ENCODE peak calls at places on chromosomes 7 and 10, in ten cellular contexts. A is globus pallidus; X is ovary; Z is fibroblast of the conjunctiva; V is renal cortical epithelial cell; O is activated CD8-positive, alpha-beta T cell treated with anti-CD3 and anti-CD28 coated beads for 36 hours; K is RPMI8226; T is fibroblast of lung; P is astrocyte; G is AG09309. I is an unnamed sample.

GRCh38 chr10:52387744-52388143 is 73.7 kb downstream of the DKK1 start:
- DNase-seq in O (no peak), X (no peak), T (no peak), P (peak), Z (no peak), G (no peak), K (no peak), A (no peak), V (peak), I (no peak)

GRCh38 chr7:106313966-106314365 is 29.2 kb upstream of the NAMPT start:
- DNase-seq in V (no peak), T (no peak), O (no peak), A (peak), G (no peak), X (no peak), P (no peak), Z (no peak), K (no peak), I (no peak)

GRCh38 chr7:134778941-134779740 is at the start of gene CALD1:
- DNase-seq in P (peak), O (no peak), K (no peak), Z (peak), X (peak), A (peak), G (peak), T (peak), V (peak), I (no peak)

GRCh38 chr10:34940436-34940835 is 125.3 kb upstream of the PARD3 start:
- DNase-seq in O (no peak), P (no peak), V (no peak), K (no peak), X (no peak), G (no peak), A (no peak), T (no peak), Z (no peak), I (no peak)

GRCh38 chr7:70920886-70921285 is 211.1 kb upstream of the GALNT17 start:
- DNase-seq in K (peak), O (no peak), P (no peak), Z (no peak), X (no peak), T (no peak), G (no peak), V (no peak), A (no peak), I (no peak)

GRCh38 chr7:83984076-83984475 is 210.5 kb downstream of the SEMA3A start:
- DNase-seq in P (no peak), Z (no peak), G (no peak), X (no peak), A (no peak), T (no peak), V (no peak), K (no peak), O (no peak), I (no peak)

GRCh38 chr10:80829562-80829961 is 291.9 kb downstream of the SH2D4B start:
- DNase-seq in K (no peak), A (no peak), P (no peak), T (no peak), O (no peak), G (no peak), Z (no peak), X (no peak), V (no peak), I (no peak)

GRCh38 chr7:28144266-28144665 is 36.3 kb downstream of the JAZF1 start:
- DNase-seq in X (no peak), T (no peak), K (no peak), A (peak), O (no peak), G (no peak), P (no peak), V (no peak), Z (no peak), I (no peak)

GRCh38 chr7:531777-532176 is 12.1 kb upstream of the PDGFA start:
- DNase-seq in A (no peak), P (no peak), O (peak), K (no peak), X (no peak), G (no peak), T (no peak), V (no peak), Z (no peak), I (no peak)

GRCh38 chr7:137953692-137954470 is 48.0 kb downstream of the CREB3L2 start:
- DNase-seq in A (no peak), T (peak), Z (no peak), O (no peak), V (peak), X (no peak), G (no peak), K (no peak), P (peak), I (no peak)

GRCh38 chr7:81244213-81244612 is 325.4 kb upstream of the SEMA3C start:
- DNase-seq in A (no peak), O (no peak), P (no peak), K (peak), Z (peak), G (no peak), X (no peak), T (peak), V (peak), I (no peak)

GRCh38 chr7:158362912-158363905 is 224.4 kb downstream of the PTPRN2 start:
- DNase-seq in Z (no peak), T (no peak), V (no peak), K (peak), X (no peak), O (no peak), A (no peak), G (no peak), P (no peak), I (peak)

GRCh38 chr7:114910787-114911186 is 11.1 kb upstream of the MDFIC start:
- DNase-seq in P (no peak), V (peak), G (no peak), O (no peak), K (no peak), T (no peak), Z (no peak), A (no peak), X (no peak), I (no peak)

GRCh38 chr7:99027241-99027640 is 116.7 kb downstream of the SMURF1 start:
- DNase-seq in P (peak), K (no peak), A (no peak), V (no peak), Z (no peak), O (no peak), T (peak), G (no peak), X (no peak), I (no peak)

GRCh38 chr7:134031835-134032617 is 95.1 kb upstream of the LRGUK start:
- DNase-seq in Z (no peak), O (peak), P (no peak), K (peak), A (no peak), V (no peak), X (no peak), G (no peak), T (no peak), I (peak)

GRCh38 chr10:101066146-101066889 is 4.5 kb downstream of the KAZALD1 start:
- DNase-seq in V (peak), X (peak), G (no peak), P (no peak), O (peak), A (no peak), K (peak), T (peak), Z (peak), I (no peak)

GRCh38 chr10:4691776-4692175 is 134.2 kb upstream of the AKR1E2 start:
- DNase-seq in G (no peak), Z (no peak), X (no peak), T (peak), A (no peak), P (peak), V (peak), K (no peak), O (no peak), I (no peak)

GRCh38 chr7:50421043-50421442 is 29.1 kb downstream of the FIGNL1 start:
- DNase-seq in A (no peak), K (no peak), O (no peak), P (no peak), Z (no peak), G (no peak), T (no peak), V (no peak), X (no peak), I (no peak)

GRCh38 chr7:54345746-54346145 is 196.4 kb upstream of the VSTM2A start:
- DNase-seq in O (no peak), P (no peak), X (no peak), Z (no peak), V (peak), A (no peak), K (no peak), T (no peak), G (no peak), I (no peak)

GRCh38 chr10:108639010-108639409 is 1284.3 kb downstream of the XPNPEP1 start:
- DNase-seq in A (no peak), T (no peak), X (no peak), K (no peak), O (no peak), G (no peak), Z (no peak), V (no peak), P (no peak), I (no peak)

GRCh38 chr7:28732037-28732869 is 225.9 kb downstream of the TRIL start:
- DNase-seq in P (peak), Z (peak), A (no peak), G (no peak), V (peak), T (peak), X (no peak), K (no peak), O (no peak), I (no peak)

GRCh38 chr10:43140414-43140813 is 2.2 kb downstream of the CSGALNACT2 start:
- DNase-seq in O (no peak), K (no peak), G (peak), A (no peak), P (peak), Z (peak), T (peak), V (peak), X (no peak), I (no peak)

GRCh38 chr10:83195021-83195420 is 944.3 kb upstream of the GHITM start:
- DNase-seq in T (no peak), G (no peak), A (no peak), K (no peak), X (no peak), O (no peak), V (no peak), P (no peak), Z (no peak), I (no peak)

GRCh38 chr7:79876769-79877362 is 257.8 kb upstream of the GNAI1 start:
- DNase-seq in P (peak), O (peak), K (peak), V (no peak), X (no peak), Z (peak), A (no peak), G (peak), T (peak), I (no peak)